ENCODE peak calls at places on chromosomes 1 and 21, in seven cellular contexts. Q is NCI-H748 treated with DMSO at 0.1 percent for 48 hours, N is GM06990, C is prostate gland, G is hypothalamus, U is GM13976, P is NCI-H1092 treated with DMSO at 0.1 percent for 48 hours. X is an unnamed sample.

GRCh38 chr1:58968360-58968952 is 184.6 kb upstream of the JUN start:
- DNase-seq in Q (no peak), N (peak), C (peak), G (peak), U (peak), P (peak), X (no peak)

GRCh38 chr1:81314497-81314896 is 486.2 kb upstream of the ADGRL2 start:
- DNase-seq in Q (no peak), N (no peak), C (no peak), G (no peak), U (no peak), P (no peak), X (no peak)

GRCh38 chr1:230744382-230744781 is 2.8 kb upstream of the CAPN9 start:
- DNase-seq in Q (no peak), N (no peak), C (no peak), G (no peak), U (no peak), P (no peak), X (no peak)

GRCh38 chr1:91894036-91894761 is 8.2 kb upstream of the TGFBR3 start:
- DNase-seq in Q (no peak), N (no peak), C (no peak), G (no peak), U (no peak), P (no peak), X (no peak)

GRCh38 chr1:71413441-71414170 is 332.8 kb upstream of the ZRANB2 start:
- DNase-seq in Q (no peak), N (no peak), C (no peak), G (no peak), U (no peak), P (no peak), X (no peak)

GRCh38 chr1:151898519-151898991 is 10.8 kb downstream of the THEM4 start:
- DNase-seq in Q (no peak), N (no peak), C (no peak), G (no peak), U (no peak), P (no peak), X (no peak)

GRCh38 chr1:109438798-109439297 is 12.6 kb upstream of the PSMA5 start:
- DNase-seq in Q (no peak), N (no peak), C (no peak), G (no peak), U (peak), P (no peak), X (no peak)

GRCh38 chr21:27225142-27225541 is 258.3 kb upstream of the ADAMTS5 start:
- DNase-seq in Q (no peak), N (no peak), C (no peak), G (no peak), U (no peak), P (no peak), X (no peak)

GRCh38 chr1:19690342-19690741 is 25.7 kb downstream of the HTR6 start:
- DNase-seq in Q (no peak), N (no peak), C (no peak), G (no peak), U (no peak), P (no peak), X (no peak)

GRCh38 chr1:238652346-238652968 is 733.9 kb upstream of the CHRM3 start:
- DNase-seq in Q (no peak), N (no peak), C (no peak), G (no peak), U (no peak), P (no peak), X (no peak)

GRCh38 chr21:46637952-46638746 is 2.7 kb downstream of the PRMT2 start:
- DNase-seq in Q (no peak), N (no peak), C (no peak), G (no peak), U (no peak), P (no peak), X (no peak)

GRCh38 chr1:24022611-24023359 is 42.7 kb upstream of the SRSF10 start:
- DNase-seq in Q (no peak), N (no peak), C (no peak), G (no peak), U (no peak), P (no peak), X (no peak)

GRCh38 chr1:88655685-88656299 is 28.3 kb upstream of the PKN2 start:
- DNase-seq in Q (no peak), N (peak), C (no peak), G (no peak), U (peak), P (peak), X (no peak)

GRCh38 chr1:24558902-24559791 is 3.3 kb downstream of the NCMAP start:
- DNase-seq in Q (no peak), N (no peak), C (peak), G (peak), U (no peak), P (peak), X (peak)

GRCh38 chr21:26583737-26584136 is 10.7 kb upstream of the CYYR1 start:
- DNase-seq in Q (no peak), N (no peak), C (no peak), G (no peak), U (no peak), P (no peak), X (no peak)

GRCh38 chr21:32389337-32390015 is 3.3 kb downstream of the URB1 start:
- DNase-seq in Q (no peak), N (no peak), C (no peak), G (no peak), U (no peak), P (no peak), X (no peak)

GRCh38 chr1:53121319-53122172 is 20.9 kb downstream of the SLC1A7 start:
- DNase-seq in Q (no peak), N (no peak), C (no peak), G (peak), U (no peak), P (peak), X (no peak)

GRCh38 chr1:196056966-196057365 is 551.3 kb downstream of the KCNT2 start:
- DNase-seq in Q (no peak), N (no peak), C (no peak), G (no peak), U (no peak), P (no peak), X (peak)

GRCh38 chr1:226357416-226357815 is 48.5 kb upstream of the LIN9 start:
- DNase-seq in Q (no peak), N (no peak), C (no peak), G (no peak), U (no peak), P (no peak), X (no peak)

GRCh38 chr1:247337961-247338360 is 6.3 kb upstream of the ZNF496 start:
- DNase-seq in Q (no peak), N (no peak), C (no peak), G (no peak), U (no peak), P (no peak), X (no peak)

GRCh38 chr1:55981015-55981635 is 598.2 kb downstream of the PLPP3 start:
- DNase-seq in Q (no peak), N (no peak), C (no peak), G (no peak), U (no peak), P (no peak), X (no peak)

GRCh38 chr1:208757846-208758245 is 513.7 kb upstream of the PLXNA2 start:
- DNase-seq in Q (no peak), N (no peak), C (no peak), G (no peak), U (no peak), P (no peak), X (no peak)

GRCh38 chr1:64038965-64039926 is 164.2 kb upstream of the UBE2U start:
- DNase-seq in Q (no peak), N (no peak), C (peak), G (peak), U (no peak), P (peak), X (peak)

GRCh38 chr1:966135-966602 is at the start of gene PLEKHN1:
- DNase-seq in Q (no peak), N (no peak), C (peak), G (no peak), U (peak), P (no peak), X (peak)

GRCh38 chr1:26070808-26071342 is 3.4 kb upstream of the TRIM63 start:
- DNase-seq in Q (no peak), N (no peak), C (no peak), G (no peak), U (no peak), P (no peak), X (no peak)

GRCh38 chr1:183349201-183349711 is 68.9 kb downstream of the NMNAT2 start:
- DNase-seq in Q (no peak), N (no peak), C (peak), G (peak), U (no peak), P (no peak), X (no peak)

GRCh38 chr1:67795179-67795916 is 37.9 kb downstream of the GNG12 start:
- DNase-seq in Q (no peak), N (no peak), C (no peak), G (no peak), U (no peak), P (no peak), X (no peak)

GRCh38 chr1:156106624-156107488 is 7.7 kb upstream of the LMNA start:
- DNase-seq in Q (no peak), N (no peak), C (no peak), G (peak), U (no peak), P (no peak), X (peak)